ENCODE peak calls at places on chromosomes 1 and 21, in four cellular contexts. J is fibroblast of pulmonary artery, B is T-helper 2 cell, V is upper lobe of right lung. T is an unnamed sample.

GRCh38 chr1:14135070-14135469 is 435.1 kb downstream of the PRDM2 start:
- DNase-seq in V (no peak), J (no peak), B (no peak), T (no peak)

GRCh38 chr21:44636209-44637017 is 743 bp upstream of the KRTAP10-10 start:
- DNase-seq in B (no peak), V (no peak), J (no peak), T (no peak)

GRCh38 chr21:36171741-36172331 is 15.2 kb downstream of the DOP1B start:
- DNase-seq in J (no peak), V (no peak), B (no peak), T (peak)

GRCh38 chr1:183471748-183472487 is 381 bp upstream of the SMG7 start:
- DNase-seq in J (peak), B (peak), V (peak), T (peak)

GRCh38 chr1:119713538-119714456 is 2.1 kb downstream of the PHGDH start:
- DNase-seq in B (no peak), J (peak), V (no peak), T (no peak)

GRCh38 chr1:33634806-33635205 is 162.4 kb downstream of the ZSCAN20 start:
- DNase-seq in B (no peak), J (peak), V (no peak), T (no peak)

GRCh38 chr1:207868769-207869721 is 41.9 kb downstream of the CD34 start:
- DNase-seq in B (peak), V (peak), J (peak), T (no peak)

GRCh38 chr21:14557413-14557812 is 11.3 kb upstream of the SAMSN1 start:
- DNase-seq in V (no peak), B (no peak), J (no peak), T (no peak)

GRCh38 chr1:209567788-209568187 is 15.7 kb upstream of the CAMK1G start:
- DNase-seq in B (no peak), V (no peak), J (peak), T (no peak)

GRCh38 chr1:245871881-245872280 is 635.2 kb downstream of the SMYD3 start:
- DNase-seq in V (no peak), B (no peak), J (peak), T (no peak)

GRCh38 chr1:19166066-19166465 is 44.0 kb downstream of the UBR4 start:
- DNase-seq in B (no peak), J (no peak), V (no peak), T (no peak)

GRCh38 chr1:72178266-72178665 is 104.1 kb downstream of the NEGR1 start:
- DNase-seq in J (peak), V (no peak), B (no peak), T (no peak)

GRCh38 chr1:205301220-205301821 is 20.2 kb downstream of the NUAK2 start:
- DNase-seq in J (peak), B (no peak), V (peak), T (no peak)

GRCh38 chr1:90000934-90001676 is 6.2 kb downstream of the ZNF326 start:
- DNase-seq in V (no peak), J (no peak), B (no peak), T (no peak)

GRCh38 chr1:197776348-197777082 is 1.2 kb upstream of the DENND1B start:
- DNase-seq in B (peak), V (no peak), J (peak), T (no peak)

GRCh38 chr1:54453509-54453908 is 47.3 kb upstream of the SSBP3 start:
- DNase-seq in B (no peak), J (no peak), V (no peak), T (peak)

GRCh38 chr1:223709598-223709997 is 2.7 kb upstream of the CAPN2 start:
- DNase-seq in V (no peak), J (peak), B (no peak), T (no peak)

GRCh38 chr1:248243204-248243603 is 12.0 kb downstream of the OR2M4 start:
- DNase-seq in B (no peak), J (peak), V (peak), T (no peak)

GRCh38 chr1:243642936-243643335 is 207.1 kb downstream of the AKT3 start:
- DNase-seq in B (no peak), J (peak), V (no peak), T (no peak)

GRCh38 chr1:41226816-41227215 is 15.3 kb downstream of the SCMH1 start:
- DNase-seq in B (no peak), V (no peak), J (no peak), T (no peak)

GRCh38 chr1:193348126-193349045 is 162.0 kb upstream of the B3GALT2 start:
- DNase-seq in J (no peak), B (no peak), V (no peak), T (no peak)

GRCh38 chr1:89759036-89759435 is 61.8 kb upstream of the LRRC8D start:
- DNase-seq in J (peak), B (no peak), V (no peak), T (no peak)

GRCh38 chr1:54254055-54254454 is 54.1 kb downstream of the MRPL37 start:
- DNase-seq in J (peak), V (no peak), B (no peak), T (no peak)

GRCh38 chr1:71667224-71667623 is 586.4 kb upstream of the ZRANB2 start:
- DNase-seq in B (no peak), V (no peak), J (peak), T (no peak)

GRCh38 chr1:53966794-53967193 is 20.6 kb downstream of the LRRC42 start:
- DNase-seq in B (no peak), V (no peak), J (no peak), T (no peak)

GRCh38 chr1:162977944-162978568 is 91.1 kb upstream of the RGS4 start:
- DNase-seq in B (no peak), J (no peak), V (no peak), T (no peak)

GRCh38 chr1:202704601-202705000 is 5.7 kb downstream of the SYT2 start:
- DNase-seq in J (no peak), V (peak), B (no peak), T (no peak)

GRCh38 chr1:168320805-168321577 is 40.3 kb downstream of the TBX19 start:
- DNase-seq in J (peak), B (no peak), V (no peak), T (no peak)

GRCh38 chr1:204464701-204465100 is 29.9 kb downstream of the PIK3C2B start:
- DNase-seq in J (no peak), B (no peak), V (no peak), T (no peak)

GRCh38 chr1:37945743-37946702 is 830 bp downstream of the INPP5B start:
- DNase-seq in B (no peak), V (peak), J (peak), T (peak)

GRCh38 chr1:103514920-103515503 is 10.5 kb upstream of the RNPC3 start:
- DNase-seq in J (peak), V (no peak), B (peak), T (no peak)

GRCh38 chr1:217311766-217312165 is 319.1 kb downstream of the GPATCH2 start:
- DNase-seq in V (no peak), B (no peak), J (peak), T (no peak)

GRCh38 chr1:3609016-3609768 is 2.1 kb downstream of the MEGF6 start:
- DNase-seq in V (no peak), J (no peak), B (no peak), T (no peak)

GRCh38 chr1:10380594-10381275 is 18.1 kb upstream of the PGD start:
- DNase-seq in J (peak), V (no peak), B (no peak), T (no peak)

T was measured in chondrocyte.